ENCODE peak calls at places on chromosomes 12 and 14, in nine cellular contexts. One of them, this sample, is unnamed. For H3K27me3, the result is how much of the 10 kb centered on the place peaks cover.

GRCh38 chr12:19695244-19696098 is 256.2 kb downstream of the AEBP2 start:
- DNase-seq in GM12878: no peak
- DNase-seq in tibial nerve: no peak
- DNase-seq in right cardiac atrium: no peak
- DNase-seq in GM23248: no peak
- DNase-seq in uterus: no peak
- DNase-seq in psoas muscle: no peak
- DNase-seq in fibroblast of lung: no peak
- DNase-seq in hepatocyte: no peak
- DNase-seq in this sample: no peak

GRCh38 chr14:100451264-100451663 is 128.1 kb downstream of the SLC25A47 start:
- DNase-seq in GM23248: no peak
- DNase-seq in uterus: no peak
- DNase-seq in fibroblast of lung: no peak
- DNase-seq in right cardiac atrium: no peak
- DNase-seq in GM12878: no peak
- DNase-seq in psoas muscle: no peak
- DNase-seq in tibial nerve: no peak
- DNase-seq in hepatocyte: no peak
- DNase-seq in this sample: no peak

GRCh38 chr14:52259452-52259851 is 8.0 kb upstream of the PTGDR start:
- DNase-seq in uterus: no peak
- DNase-seq in fibroblast of lung: peak
- DNase-seq in GM23248: peak
- DNase-seq in hepatocyte: no peak
- DNase-seq in tibial nerve: no peak
- DNase-seq in psoas muscle: no peak
- DNase-seq in right cardiac atrium: no peak
- DNase-seq in GM12878: no peak
- DNase-seq in this sample: no peak

GRCh38 chr12:89768586-89769482 is 60.2 kb upstream of the ATP2B1 start:
- DNase-seq in right cardiac atrium: no peak
- DNase-seq in GM12878: no peak
- DNase-seq in uterus: no peak
- DNase-seq in GM23248: peak
- DNase-seq in hepatocyte: peak
- DNase-seq in psoas muscle: no peak
- DNase-seq in fibroblast of lung: peak
- DNase-seq in tibial nerve: no peak
- DNase-seq in this sample: no peak

GRCh38 chr14:85415015-85415712 is 114.8 kb upstream of the FLRT2 start:
- DNase-seq in psoas muscle: no peak
- DNase-seq in fibroblast of lung: peak
- DNase-seq in right cardiac atrium: peak
- DNase-seq in GM23248: peak
- DNase-seq in tibial nerve: peak
- DNase-seq in GM12878: no peak
- DNase-seq in hepatocyte: peak
- DNase-seq in uterus: peak
- DNase-seq in this sample: peak

GRCh38 chr14:65170318-65170717 is 68.0 kb upstream of the MAX start:
- DNase-seq in uterus: no peak
- DNase-seq in GM23248: no peak
- DNase-seq in hepatocyte: no peak
- DNase-seq in psoas muscle: no peak
- DNase-seq in GM12878: no peak
- DNase-seq in right cardiac atrium: no peak
- DNase-seq in fibroblast of lung: no peak
- DNase-seq in tibial nerve: no peak
- DNase-seq in this sample: no peak

GRCh38 chr12:70643927-70644326 is 6.7 kb upstream of the PTPRB start:
- DNase-seq in hepatocyte: no peak
- DNase-seq in fibroblast of lung: no peak
- DNase-seq in GM23248: no peak
- DNase-seq in tibial nerve: no peak
- DNase-seq in uterus: no peak
- DNase-seq in right cardiac atrium: no peak
- DNase-seq in GM12878: no peak
- DNase-seq in psoas muscle: no peak
- DNase-seq in this sample: no peak

GRCh38 chr12:90712671-90713070 is 242.3 kb downstream of the CCER1 start:
- DNase-seq in tibial nerve: no peak
- DNase-seq in hepatocyte: no peak
- DNase-seq in fibroblast of lung: no peak
- DNase-seq in GM12878: no peak
- DNase-seq in psoas muscle: no peak
- DNase-seq in GM23248: no peak
- DNase-seq in right cardiac atrium: no peak
- DNase-seq in uterus: no peak
- DNase-seq in this sample: no peak

GRCh38 chr14:51652168-51653095 is 722 bp downstream of the FRMD6 start:
- DNase-seq in GM12878: no peak
- DNase-seq in uterus: peak
- DNase-seq in right cardiac atrium: peak
- DNase-seq in hepatocyte: no peak
- DNase-seq in GM23248: peak
- DNase-seq in fibroblast of lung: no peak
- DNase-seq in tibial nerve: no peak
- DNase-seq in psoas muscle: peak
- DNase-seq in this sample: peak

GRCh38 chr14:86510503-86510902 is 980.6 kb downstream of the FLRT2 start:
- DNase-seq in psoas muscle: no peak
- DNase-seq in tibial nerve: no peak
- DNase-seq in fibroblast of lung: peak
- DNase-seq in hepatocyte: no peak
- DNase-seq in GM23248: no peak
- DNase-seq in uterus: peak
- DNase-seq in right cardiac atrium: no peak
- DNase-seq in GM12878: no peak
- DNase-seq in this sample: peak

GRCh38 chr14:32932921-32933622 is 5.6 kb upstream of the NPAS3 start:
- DNase-seq in uterus: peak
- DNase-seq in right cardiac atrium: peak
- DNase-seq in psoas muscle: peak
- DNase-seq in GM12878: no peak
- DNase-seq in GM23248: no peak
- DNase-seq in hepatocyte: no peak
- DNase-seq in fibroblast of lung: no peak
- DNase-seq in tibial nerve: no peak
- DNase-seq in this sample: no peak

GRCh38 chr12:123037791-123038190 is 57.3 kb downstream of the ARL6IP4 start:
- DNase-seq in fibroblast of lung: no peak
- DNase-seq in GM23248: no peak
- DNase-seq in GM12878: no peak
- DNase-seq in right cardiac atrium: no peak
- DNase-seq in uterus: no peak
- DNase-seq in tibial nerve: no peak
- DNase-seq in hepatocyte: no peak
- DNase-seq in psoas muscle: no peak
- DNase-seq in this sample: no peak

GRCh38 chr14:100417466-100417865 is 94.3 kb downstream of the SLC25A47 start:
- DNase-seq in GM23248: peak
- DNase-seq in right cardiac atrium: no peak
- DNase-seq in hepatocyte: peak
- DNase-seq in tibial nerve: no peak
- DNase-seq in fibroblast of lung: peak
- DNase-seq in psoas muscle: peak
- DNase-seq in uterus: peak
- DNase-seq in GM12878: no peak
- DNase-seq in this sample: peak

GRCh38 chr12:30985814-30986452 is 59.4 kb downstream of the TSPAN11 start:
- DNase-seq in psoas muscle: no peak
- DNase-seq in fibroblast of lung: peak
- DNase-seq in hepatocyte: peak
- DNase-seq in uterus: no peak
- DNase-seq in GM12878: no peak
- DNase-seq in GM23248: peak
- DNase-seq in tibial nerve: no peak
- DNase-seq in right cardiac atrium: peak
- DNase-seq in this sample: peak

GRCh38 chr12:5946388-5946787 is 1.3 kb upstream of the ANO2 start:
- DNase-seq in GM23248: no peak
- DNase-seq in tibial nerve: no peak
- DNase-seq in right cardiac atrium: no peak
- DNase-seq in hepatocyte: no peak
- DNase-seq in uterus: no peak
- DNase-seq in GM12878: no peak
- DNase-seq in fibroblast of lung: no peak
- DNase-seq in psoas muscle: no peak
- DNase-seq in this sample: no peak

GRCh38 chr12:5944688-5945070 is 380 bp downstream of the ANO2 start:
- DNase-seq in tibial nerve: no peak
- DNase-seq in uterus: no peak
- DNase-seq in GM12878: no peak
- DNase-seq in GM23248: peak
- DNase-seq in right cardiac atrium: no peak
- DNase-seq in psoas muscle: no peak
- DNase-seq in fibroblast of lung: no peak
- DNase-seq in hepatocyte: no peak
- DNase-seq in this sample: no peak

GRCh38 chr12:5948696-5949095 is 3.6 kb upstream of the ANO2 start:
- DNase-seq in psoas muscle: no peak
- DNase-seq in tibial nerve: no peak
- DNase-seq in right cardiac atrium: no peak
- DNase-seq in hepatocyte: no peak
- DNase-seq in GM23248: no peak
- DNase-seq in uterus: no peak
- DNase-seq in GM12878: no peak
- DNase-seq in fibroblast of lung: no peak
- DNase-seq in this sample: no peak

GRCh38 chr12:5944053-5944452 is 1.0 kb downstream of the ANO2 start:
- DNase-seq in uterus: no peak
- DNase-seq in fibroblast of lung: no peak
- DNase-seq in GM23248: no peak
- DNase-seq in GM12878: no peak
- DNase-seq in hepatocyte: no peak
- DNase-seq in psoas muscle: no peak
- DNase-seq in tibial nerve: no peak
- DNase-seq in right cardiac atrium: no peak
- DNase-seq in this sample: no peak

GRCh38 chr12:5945071-5946008 is at the start of gene ANO2:
- DNase-seq in GM12878: no peak
- DNase-seq in tibial nerve: no peak
- DNase-seq in hepatocyte: peak
- DNase-seq in uterus: no peak
- DNase-seq in fibroblast of lung: no peak
- DNase-seq in GM23248: peak
- DNase-seq in psoas muscle: no peak
- DNase-seq in right cardiac atrium: peak
- DNase-seq in this sample: peak
- H3K27me3 ChIP-seq in GM12878: under half
- H3K27me3 ChIP-seq in tibial nerve: under half
- H3K27me3 ChIP-seq in hepatocyte: half or more
- H3K27me3 ChIP-seq in uterus: under half
- H3K27me3 ChIP-seq in fibroblast of lung: under half
- H3K27me3 ChIP-seq in GM23248: under half
- H3K27me3 ChIP-seq in psoas muscle: under half
- H3K27me3 ChIP-seq in right cardiac atrium: under half
- H3K27me3 ChIP-seq in this sample: under half

DNA sequence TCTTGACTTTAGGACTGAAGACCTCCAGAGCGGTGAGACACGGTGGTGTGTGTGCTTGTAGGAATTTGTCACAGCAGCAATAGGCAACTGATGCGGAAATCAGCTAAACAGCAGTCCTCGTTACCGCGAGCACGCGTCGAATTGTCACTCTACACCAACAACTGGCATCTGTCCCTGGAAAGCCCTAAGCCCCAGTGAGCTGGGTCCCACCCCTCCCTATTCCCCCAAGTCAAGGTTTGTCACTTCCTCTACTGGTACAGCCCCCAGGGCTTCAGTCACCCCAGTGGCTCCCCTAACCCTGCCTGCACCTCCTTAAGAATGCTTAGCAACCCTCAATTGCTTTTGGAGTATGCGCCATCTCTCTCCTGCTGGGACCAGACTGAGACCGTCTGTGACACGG is 173.6 kb downstream of the PIWIL1 start:
- DNase-seq in fibroblast of lung: no peak
- DNase-seq in right cardiac atrium: no peak
- DNase-seq in GM23248: no peak
- DNase-seq in uterus: no peak
- DNase-seq in tibial nerve: no peak
- DNase-seq in GM12878: no peak
- DNase-seq in hepatocyte: no peak
- DNase-seq in psoas muscle: no peak
- DNase-seq in this sample: no peak
- H3K27me3 ChIP-seq in fibroblast of lung: under half
- H3K27me3 ChIP-seq in right cardiac atrium: under half
- H3K27me3 ChIP-seq in GM23248: under half
- H3K27me3 ChIP-seq in uterus: under half
- H3K27me3 ChIP-seq in tibial nerve: under half
- H3K27me3 ChIP-seq in GM12878: under half
- H3K27me3 ChIP-seq in hepatocyte: under half
- H3K27me3 ChIP-seq in psoas muscle: under half
- H3K27me3 ChIP-seq in this sample: under half

DNA sequence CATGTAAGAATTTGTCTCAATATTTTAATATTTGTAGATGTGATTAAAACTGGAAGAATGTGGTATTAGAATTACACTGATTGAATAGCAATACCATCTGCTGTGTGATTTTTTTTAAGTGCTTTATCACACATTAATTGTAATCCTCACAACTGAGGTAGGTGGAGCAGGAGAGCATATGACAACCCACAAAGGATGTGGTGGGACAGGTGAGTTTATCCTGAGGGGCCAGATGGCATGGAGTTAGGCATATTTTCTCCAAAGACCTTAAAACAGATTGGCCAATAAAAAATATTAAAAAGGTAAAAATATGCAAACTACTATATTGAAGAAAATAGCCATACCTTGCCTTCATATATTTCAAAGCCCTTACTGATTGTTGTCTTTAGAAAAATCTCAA is 7.8 kb downstream of the LRRC10 start:
- DNase-seq in GM12878: no peak
- DNase-seq in uterus: no peak
- DNase-seq in psoas muscle: no peak
- DNase-seq in hepatocyte: no peak
- DNase-seq in tibial nerve: no peak
- DNase-seq in fibroblast of lung: no peak
- DNase-seq in GM23248: no peak
- DNase-seq in right cardiac atrium: no peak
- DNase-seq in this sample: no peak
- H3K27me3 ChIP-seq in GM12878: under half
- H3K27me3 ChIP-seq in uterus: under half
- H3K27me3 ChIP-seq in psoas muscle: under half
- H3K27me3 ChIP-seq in hepatocyte: under half
- H3K27me3 ChIP-seq in tibial nerve: under half
- H3K27me3 ChIP-seq in fibroblast of lung: under half
- H3K27me3 ChIP-seq in GM23248: under half
- H3K27me3 ChIP-seq in right cardiac atrium: under half
- H3K27me3 ChIP-seq in this sample: under half

GRCh38 chr12:72273851-72274284 is 1.7 kb downstream of the TRHDE start:
- DNase-seq in psoas muscle: peak
- DNase-seq in right cardiac atrium: peak
- DNase-seq in fibroblast of lung: peak
- DNase-seq in uterus: peak
- DNase-seq in GM23248: no peak
- DNase-seq in GM12878: no peak
- DNase-seq in hepatocyte: no peak
- DNase-seq in tibial nerve: no peak
- DNase-seq in this sample: peak
- H3K27me3 ChIP-seq in psoas muscle: under half
- H3K27me3 ChIP-seq in right cardiac atrium: under half
- H3K27me3 ChIP-seq in fibroblast of lung: under half
- H3K27me3 ChIP-seq in uterus: under half
- H3K27me3 ChIP-seq in GM23248: under half
- H3K27me3 ChIP-seq in GM12878: under half
- H3K27me3 ChIP-seq in hepatocyte: under half
- H3K27me3 ChIP-seq in tibial nerve: under half
- H3K27me3 ChIP-seq in this sample: under half

GRCh38 chr14:55127491-55127951 is 1.5 kb upstream of the LGALS3 start:
- DNase-seq in psoas muscle: no peak
- DNase-seq in tibial nerve: no peak
- DNase-seq in hepatocyte: peak
- DNase-seq in right cardiac atrium: no peak
- DNase-seq in fibroblast of lung: no peak
- DNase-seq in uterus: no peak
- DNase-seq in GM23248: peak
- DNase-seq in GM12878: no peak
- DNase-seq in this sample: no peak
- H3K27me3 ChIP-seq in psoas muscle: under half
- H3K27me3 ChIP-seq in tibial nerve: under half
- H3K27me3 ChIP-seq in hepatocyte: under half
- H3K27me3 ChIP-seq in right cardiac atrium: under half
- H3K27me3 ChIP-seq in fibroblast of lung: under half
- H3K27me3 ChIP-seq in uterus: under half
- H3K27me3 ChIP-seq in GM23248: under half
- H3K27me3 ChIP-seq in GM12878: under half
- H3K27me3 ChIP-seq in this sample: under half

This sample was measured in pancreas.